ENCODE peak calls at places on chromosome 4, in nine cellular contexts. C, I, B, R, H, G, P, A and T are unnamed samples.

GRCh38 chr4:139875456-139875855 is 209.8 kb downstream of the MGST2 start:
- DNase-seq in C (peak; percentile 28), I (no peak), B (no peak), R (no peak), H (no peak), G (no peak), P (no peak), A (no peak), T (no peak)

GRCh38 chr4:78325244-78326187 is 226.1 kb upstream of the ANXA3 start:
- DNase-seq in C (no peak), I (peak; percentile 59), B (no peak), R (no peak), H (no peak), G (no peak), P (no peak), A (no peak), T (no peak)

GRCh38 chr4:156558365-156559025 is 413.1 kb downstream of the PDGFC start:
- DNase-seq in C (no peak), I (no peak), B (no peak), R (no peak), H (no peak), G (no peak), P (no peak), A (no peak), T (no peak)

GRCh38 chr4:122249357-122249756 is 97.2 kb downstream of the BLTP1 start:
- DNase-seq in C (no peak), I (no peak), B (no peak), R (no peak), H (no peak), G (no peak), P (no peak), A (no peak), T (no peak)

GRCh38 chr4:95465010-95465409 is 83.8 kb downstream of the UNC5C start:
- DNase-seq in C (no peak), I (no peak), B (no peak), R (no peak), H (no peak), G (peak; percentile 1), P (no peak), A (peak; percentile 11), T (no peak)

GRCh38 chr4:184825394-184826314 is at the start of gene ACSL1:
- DNase-seq in C (peak; percentile 94), I (peak; percentile 73), B (peak; percentile 65), R (peak; percentile 80), H (peak; percentile 62), G (peak; percentile 70), P (peak; percentile 58), A (no peak), T (peak; percentile 4)

GRCh38 chr4:102878901-102879300 is 10.1 kb downstream of the CISD2 start:
- DNase-seq in C (no peak), I (no peak), B (no peak), R (no peak), H (no peak), G (no peak), P (no peak), A (no peak), T (no peak)

GRCh38 chr4:49221209-49221608 is 235.1 kb downstream of the CWH43 start:
- DNase-seq in C (no peak), I (no peak), B (no peak), R (no peak), H (no peak), G (no peak), P (no peak), A (no peak), T (no peak)

GRCh38 chr4:87901426-87901825 is 68.7 kb downstream of the MEPE start:
- DNase-seq in C (no peak), I (peak; percentile 71), B (no peak), R (no peak), H (peak; percentile 62), G (no peak), P (no peak), A (no peak), T (no peak)

GRCh38 chr4:67810011-67810410 is 55.8 kb upstream of the GNRHR start:
- DNase-seq in C (no peak), I (no peak), B (no peak), R (no peak), H (no peak), G (no peak), P (no peak), A (no peak), T (no peak)

GRCh38 chr4:10033191-10033881 is 12.0 kb upstream of the SLC2A9 start:
- DNase-seq in C (no peak), I (peak; percentile 89), B (no peak), R (no peak), H (peak; percentile 61), G (peak; percentile 90), P (no peak), A (peak; percentile 39), T (no peak)

GRCh38 chr4:134687646-134688628 is 486.3 kb upstream of the PABPC4L start:
- DNase-seq in C (no peak), I (no peak), B (no peak), R (no peak), H (no peak), G (no peak), P (no peak), A (no peak), T (no peak)

GRCh38 chr4:148090503-148091476 is 351.4 kb downstream of the NR3C2 start:
- DNase-seq in C (no peak), I (no peak), B (no peak), R (no peak), H (no peak), G (no peak), P (no peak), A (no peak), T (no peak)

GRCh38 chr4:153763404-153763803 is 3.6 kb upstream of the RNF175 start:
- DNase-seq in C (no peak), I (no peak), B (no peak), R (no peak), H (no peak), G (no peak), P (no peak), A (no peak), T (no peak)

GRCh38 chr4:2048831-2049230 is 10.3 kb upstream of the NAT8L start:
- DNase-seq in C (no peak), I (no peak), B (no peak), R (no peak), H (no peak), G (no peak), P (no peak), A (no peak), T (no peak)

GRCh38 chr4:147034372-147034771 is 88.7 kb upstream of the TTC29 start:
- DNase-seq in C (no peak), I (peak; percentile 46), B (no peak), R (no peak), H (peak; percentile 82), G (peak; percentile 12), P (no peak), A (no peak), T (no peak)

GRCh38 chr4:87114245-87115062 is 106.0 kb downstream of the KLHL8 start:
- DNase-seq in C (no peak), I (no peak), B (no peak), R (no peak), H (no peak), G (no peak), P (no peak), A (no peak), T (no peak)

GRCh38 chr4:54930226-54930625 is 195.2 kb downstream of the KDR start:
- DNase-seq in C (no peak), I (peak; percentile 58), B (no peak), R (no peak), H (peak; percentile 76), G (peak; percentile 27), P (no peak), A (peak; percentile 69), T (no peak)

GRCh38 chr4:126071346-126072333 is 756.9 kb downstream of the FAT4 start:
- DNase-seq in C (no peak), I (peak; percentile 53), B (no peak), R (no peak), H (peak; percentile 80), G (peak; percentile 86), P (no peak), A (no peak), T (no peak)

GRCh38 chr4:165656829-165657467 is 216.1 kb upstream of the TLL1 start:
- DNase-seq in C (no peak), I (no peak), B (no peak), R (no peak), H (no peak), G (no peak), P (no peak), A (no peak), T (no peak)

GRCh38 chr4:102713096-102713495 is 47.7 kb downstream of the MANBA start:
- DNase-seq in C (no peak), I (peak; percentile 70), B (no peak), R (no peak), H (peak; percentile 28), G (peak; percentile 74), P (no peak), A (peak; percentile 18), T (no peak)

GRCh38 chr4:53592128-53592527 is 842 bp upstream of the LNX1 start:
- DNase-seq in C (no peak), I (no peak), B (no peak), R (no peak), H (no peak), G (no peak), P (no peak), A (no peak), T (no peak)

GRCh38 chr4:1984406-1985191 is 24.2 kb downstream of the NELFA start:
- DNase-seq in C (no peak), I (no peak), B (no peak), R (no peak), H (no peak), G (no peak), P (no peak), A (no peak), T (no peak)

GRCh38 chr4:40719008-40719623 is 30.6 kb upstream of the NSUN7 start:
- DNase-seq in C (no peak), I (peak; percentile 54), B (no peak), R (no peak), H (peak; percentile 69), G (peak; percentile 76), P (no peak), A (no peak), T (no peak)

GRCh38 chr4:36269116-36269515 is 12.3 kb upstream of the DTHD1 start:
- DNase-seq in C (no peak), I (no peak), B (peak; percentile 27), R (no peak), H (no peak), G (no peak), P (no peak), A (no peak), T (no peak)

GRCh38 chr4:76488905-76489798 is 54.1 kb downstream of the SHROOM3 start:
- DNase-seq in C (no peak), I (peak; percentile 44), B (no peak), R (no peak), H (peak; percentile 7), G (peak; percentile 50), P (no peak), A (no peak), T (no peak)

GRCh38 chr4:184287697-184288255 is 70.1 kb upstream of the ENPP6 start:
- DNase-seq in C (peak; percentile 21), I (peak; percentile 62), B (no peak), R (no peak), H (peak; percentile 45), G (peak; percentile 71), P (no peak), A (no peak), T (no peak)

GRCh38 chr4:152369203-152369902 is 166.5 kb downstream of the FBXW7 start:
- DNase-seq in C (no peak), I (no peak), B (no peak), R (peak; percentile 2), H (no peak), G (no peak), P (no peak), A (no peak), T (no peak)

GRCh38 chr4:61693520-61693919 is 493.4 kb downstream of the ADGRL3 start:
- DNase-seq in C (no peak), I (no peak), B (no peak), R (no peak), H (no peak), G (no peak), P (no peak), A (no peak), T (no peak)

GRCh38 chr4:118279328-118279727 is 73.5 kb downstream of the PRSS12 start:
- DNase-seq in C (no peak), I (peak; percentile 7), B (no peak), R (no peak), H (no peak), G (peak; percentile 12), P (no peak), A (no peak), T (no peak)

GRCh38 chr4:21802406-21802805 is 146.2 kb downstream of the KCNIP4 start:
- DNase-seq in C (no peak), I (peak; percentile 84), B (no peak), R (no peak), H (peak; percentile 62), G (peak; percentile 79), P (no peak), A (no peak), T (no peak)